ENCODE peak calls at places on chromosomes 11 and 22, in four cellular contexts. N is A549, P is transverse colon, V is stomach. H is an unnamed sample.
A peak's percentile ranks its signal among the peaks of the same experiment; 100 is the strongest.

GRCh38 chr11:33891714-33892327 is at the start of gene LMO2:
- DNase-seq in N (no peak), P (no peak), V (no peak), H (no peak)

GRCh38 chr11:61908730-61909622 is 8.4 kb downstream of the RAB3IL1 start:
- DNase-seq in V (no peak), P (peak; percentile 39), N (no peak), H (peak; percentile 89)

GRCh38 chr11:86548278-86548917 is 124.0 kb downstream of the ME3 start:
- DNase-seq in P (no peak), N (no peak), V (no peak), H (no peak)

GRCh38 chr11:68216171-68216938 is 3.3 kb upstream of the KMT5B start:
- DNase-seq in V (peak; percentile 77), P (peak; percentile 69), N (no peak), H (no peak)

GRCh38 chr22:20508815-20509271 is 1.4 kb downstream of the MED15 start:
- DNase-seq in N (no peak), V (no peak), P (no peak), H (no peak)

GRCh38 chr11:74288161-74288560 is 23.3 kb downstream of the P4HA3 start:
- DNase-seq in V (no peak), N (peak; percentile 94), P (no peak), H (no peak)

GRCh38 chr11:121711900-121712424 is 259.2 kb upstream of the SORL1-AS1 start:
- DNase-seq in P (no peak), N (no peak), V (no peak), H (no peak)

GRCh38 chr11:2380807-2381350 is 3.8 kb downstream of the CD81 start:
- DNase-seq in V (peak; percentile 47), N (no peak), P (peak; percentile 70), H (peak; percentile 35)

GRCh38 chr22:46902436-46902835 is 140.0 kb downstream of the TBC1D22A start:
- DNase-seq in V (peak; percentile 16), N (no peak), P (no peak), H (no peak)

GRCh38 chr11:120057595-120058581 is 80.0 kb downstream of the TRIM29 start:
- DNase-seq in P (peak; percentile 25), V (no peak), N (peak; percentile 5), H (no peak)

GRCh38 chr11:106012744-106013143 is 9.3 kb downstream of the MSANTD4 start:
- DNase-seq in P (no peak), V (no peak), N (no peak), H (no peak)

GRCh38 chr22:23752090-23752691 is 1.3 kb upstream of the ZNF70 start:
- DNase-seq in P (peak; percentile 36), V (no peak), N (peak; percentile 20), H (no peak)

GRCh38 chr11:130894322-130895025 is 21.8 kb downstream of the SNX19 start:
- DNase-seq in P (peak; percentile 74), V (peak; percentile 75), N (peak; percentile 66), H (peak; percentile 73)
- TF ChIP-seq EP300 in P (no peak), V (no peak), N (no peak), H (no peak)

DNA sequence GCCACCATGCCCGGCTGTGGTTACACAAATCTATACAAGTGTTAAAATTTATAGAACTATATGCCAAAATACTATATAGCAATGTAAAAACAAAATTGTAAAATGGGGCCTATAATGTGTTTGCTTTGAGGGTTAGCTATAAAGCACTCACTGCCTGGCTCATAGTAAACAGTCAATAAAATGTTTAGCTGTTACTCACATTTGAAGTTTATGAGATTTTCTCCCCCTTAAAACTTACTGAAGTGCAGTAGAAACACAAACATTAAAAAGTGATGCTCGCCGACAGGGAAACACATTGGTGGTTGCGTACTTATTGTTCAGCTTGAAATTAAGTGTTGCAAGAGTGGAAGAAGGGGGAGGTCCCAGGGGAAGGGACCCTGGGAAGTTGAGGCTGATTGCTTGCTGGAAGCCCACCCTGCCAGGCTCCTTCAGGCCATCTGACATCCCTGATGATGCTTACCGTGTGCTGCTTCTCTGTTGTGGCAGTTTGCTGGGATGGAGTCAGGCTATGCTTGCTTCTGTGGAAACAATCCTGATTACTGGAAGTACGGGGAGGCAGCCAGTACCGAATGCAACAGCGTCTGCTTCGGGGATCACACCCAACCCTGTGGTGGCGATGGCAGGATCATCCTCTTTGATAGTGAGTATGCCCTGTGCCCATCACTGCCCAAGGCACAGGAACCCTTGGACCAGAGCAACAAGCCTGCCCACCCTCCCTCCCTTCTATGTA is 52.1 kb downstream of the KREMEN1 start:
- DNase-seq in N (no peak), P (no peak), V (no peak), H (no peak)
- TF ChIP-seq EP300 in N (no peak), P (no peak), V (no peak), H (no peak)

DNA sequence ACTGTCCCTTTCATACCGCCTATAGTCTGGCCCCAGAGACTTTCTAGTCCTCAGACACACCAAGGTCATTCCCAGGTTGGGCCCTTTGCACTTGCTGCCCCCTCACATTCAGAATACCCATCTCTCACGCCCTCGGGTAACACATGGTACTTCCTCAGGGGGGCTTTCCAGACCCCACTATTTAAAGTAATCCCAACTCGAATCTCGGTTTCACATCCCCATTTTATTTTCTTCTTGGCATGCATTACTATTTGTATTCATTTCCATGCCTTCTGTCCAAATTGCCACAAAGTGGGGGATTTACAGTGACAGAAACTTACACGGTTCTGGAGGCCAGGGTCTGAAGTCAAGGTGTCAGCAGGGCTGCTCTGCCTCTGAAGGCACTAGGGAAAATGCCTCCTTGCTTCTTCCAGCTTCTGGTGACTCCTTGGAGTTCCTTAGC is 15.0 kb downstream of the RCN1 start:
- DNase-seq in V (no peak), N (no peak), P (no peak), H (no peak)
- TF ChIP-seq EP300 in V (no peak), N (no peak), P (no peak), H (no peak)

DNA sequence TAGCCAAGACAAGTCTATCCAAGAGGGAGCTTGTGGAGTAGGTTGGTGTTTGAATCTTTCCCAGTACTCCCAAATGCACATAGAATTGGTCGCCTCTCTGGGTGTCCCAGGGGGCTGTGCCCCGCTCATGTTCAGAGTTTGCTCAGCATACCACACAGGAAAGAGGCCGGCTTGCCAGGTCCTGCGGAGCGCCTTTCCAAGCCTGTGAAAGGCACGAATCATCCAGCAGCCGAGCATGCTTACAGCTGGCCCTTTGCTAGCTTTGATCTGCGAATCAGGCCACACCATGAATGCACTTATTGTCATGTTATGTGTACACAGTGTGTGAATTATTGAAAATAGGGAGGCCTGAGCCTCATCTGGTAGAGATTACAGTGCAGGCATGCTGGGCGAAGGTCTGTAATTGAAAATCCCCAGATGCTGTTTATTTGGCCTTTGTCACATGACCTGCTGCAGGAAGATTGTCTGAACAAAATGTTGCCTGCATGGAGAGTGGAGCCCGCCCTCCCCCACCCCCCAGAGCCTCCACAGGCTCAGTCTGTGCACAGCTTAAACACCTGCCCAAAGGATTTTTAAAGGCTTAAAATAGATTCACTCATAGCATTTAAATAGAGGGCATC is 163.3 kb upstream of the RASSF10 start:
- DNase-seq in P (peak; percentile 63), V (peak; percentile 55), N (peak; percentile 29), H (peak; percentile 66)
- TF ChIP-seq EP300 in P (no peak), V (no peak), N (no peak), H (no peak)